ENCODE peak calls at places on chromosomes 4 and X, in six cellular contexts. H, Y, X, P, V and C are unnamed samples.

GRCh38 chr4:173794662-173795061 is 264.6 kb upstream of the HAND2 start:
- DNase-seq in P (peak), Y (no peak), X (no peak), V (peak), H (peak), C (peak)

GRCh38 chr4:147480891-147481576 is at the start of gene EDNRA:
- DNase-seq in P (peak), Y (no peak), V (peak), X (no peak), H (peak), C (peak)

GRCh38 chr4:2651998-2652397 is 104.1 kb downstream of the TNIP2 start:
- DNase-seq in P (no peak), X (no peak), H (no peak), V (no peak), Y (no peak), C (no peak)

GRCh38 chrX:38806054-38806389 is 4.8 kb downstream of the MID1IP1 start:
- DNase-seq in Y (peak), V (no peak), H (no peak), X (no peak), P (peak), C (no peak)

GRCh38 chr4:67926485-67926884 is 36.8 kb downstream of the TMPRSS11A start:
- DNase-seq in X (no peak), V (no peak), Y (no peak), P (no peak), H (no peak), C (no peak)

GRCh38 chrX:12802741-12803140 is 11.5 kb downstream of the PRPS2 start:
- DNase-seq in H (no peak), X (no peak), Y (no peak), P (no peak), V (peak), C (peak)

GRCh38 chr4:25113915-25114904 is 46.0 kb downstream of the SEPSECS start:
- DNase-seq in P (peak), V (peak), H (peak), Y (no peak), X (no peak), C (peak)

GRCh38 chr4:87108142-87108546 is 112.3 kb downstream of the KLHL8 start:
- DNase-seq in H (peak), P (peak), Y (peak), V (peak), X (no peak), C (peak)

GRCh38 chrX:17375631-17376380 is 806 bp downstream of the NHS start:
- DNase-seq in X (no peak), H (peak), Y (peak), P (peak), V (peak), C (peak)

GRCh38 chr4:38857354-38858096 is 908 bp upstream of the TLR6 start:
- DNase-seq in H (peak), Y (peak), V (peak), P (peak), X (no peak), C (peak)

GRCh38 chrX:97563531-97564133 is 679.9 kb downstream of the RPA4 start:
- DNase-seq in H (peak), V (peak), X (peak), P (peak), Y (peak), C (peak)

GRCh38 chr4:1621996-1622637 is 62.0 kb downstream of the FAM53A start:
- DNase-seq in P (no peak), V (no peak), H (no peak), Y (no peak), X (no peak), C (no peak)

GRCh38 chr4:47075241-47075640 is 43.9 kb downstream of the GABRB1 start:
- DNase-seq in V (peak), Y (no peak), H (no peak), X (no peak), P (peak), C (peak)

GRCh38 chr4:24613474-24613873 is 29.1 kb upstream of the DHX15 start:
- DNase-seq in Y (no peak), H (no peak), P (no peak), V (no peak), X (no peak), C (no peak)

GRCh38 chr4:73208376-73208775 is 50.2 kb downstream of the ANKRD17 start:
- DNase-seq in H (peak), P (peak), V (peak), Y (no peak), X (no peak), C (peak)

GRCh38 chr4:68021185-68021584 is 57.9 kb upstream of the TMPRSS11A start:
- DNase-seq in X (no peak), H (no peak), V (no peak), P (no peak), Y (no peak), C (peak)

GRCh38 chr4:69713593-69713992 is 46.8 kb downstream of the SULT1B1 start:
- DNase-seq in X (no peak), P (peak), V (peak), Y (peak), H (peak), C (no peak)

GRCh38 chr4:89021678-89022077 is 35.3 kb downstream of the FAM13A start:
- DNase-seq in Y (no peak), H (no peak), X (no peak), P (peak), V (no peak), C (no peak)

GRCh38 chrX:118346258-118347094 is 570 bp downstream of the WDR44 start:
- DNase-seq in X (peak), P (peak), H (no peak), Y (peak), V (no peak), C (peak)

GRCh38 chrX:41605144-41605543 is 83.6 kb upstream of the GPR34 start:
- DNase-seq in X (no peak), Y (no peak), V (no peak), P (peak), H (no peak), C (no peak)

GRCh38 chr4:26836539-26836938 is 24.1 kb upstream of the STIM2 start:
- DNase-seq in X (no peak), Y (no peak), H (no peak), V (no peak), P (no peak), C (no peak)

GRCh38 chr4:159608434-159608833 is 505.6 kb downstream of the RAPGEF2 start:
- DNase-seq in V (peak), P (no peak), X (no peak), H (peak), Y (no peak), C (peak)

GRCh38 chrX:15157624-15158023 is 112.3 kb downstream of the ASB9 start:
- DNase-seq in X (no peak), V (no peak), H (no peak), Y (no peak), P (no peak), C (no peak)

GRCh38 chrX:12206413-12206812 is 68.1 kb downstream of the FRMPD4 start:
- DNase-seq in Y (no peak), P (no peak), X (no peak), V (no peak), H (no peak), C (no peak)

GRCh38 chrX:131830400-131831184 is 192.5 kb upstream of the STK26 start:
- DNase-seq in Y (peak), X (peak), P (peak), V (peak), H (peak), C (peak)

GRCh38 chrX:16882702-16883486 is 12.7 kb upstream of the RBBP7 start:
- DNase-seq in V (peak), P (peak), X (peak), H (peak), Y (peak), C (peak)

GRCh38 chr4:126851391-126851790 is 781.4 kb upstream of the INTU start:
- DNase-seq in X (no peak), V (peak), P (peak), H (peak), Y (no peak), C (peak)

GRCh38 chrX:108359811-108360602 is 78.2 kb downstream of the COL4A6 start:
- DNase-seq in X (no peak), H (peak), Y (no peak), P (peak), V (peak), C (no peak)

GRCh38 chrX:46953597-46953996 is 41.4 kb downstream of the JADE3 start:
- DNase-seq in X (no peak), P (peak), V (peak), Y (no peak), H (peak), C (peak)

GRCh38 chr4:26420903-26421302 is 69.4 kb downstream of the CCKAR start:
- DNase-seq in P (no peak), Y (no peak), X (no peak), V (peak), H (no peak), C (peak)

GRCh38 chr4:86496094-86497060 is 97.7 kb upstream of the PTPN13 start:
- DNase-seq in V (peak), Y (no peak), X (peak), H (peak), P (peak), C (peak)

GRCh38 chr4:13888112-13888511 is 260.6 kb upstream of the BOD1L1 start:
- DNase-seq in H (peak), P (peak), X (no peak), Y (no peak), V (peak), C (peak)

GRCh38 chrX:9189286-9189685 is 155.4 kb upstream of the FAM9B start:
- DNase-seq in X (no peak), Y (no peak), V (no peak), H (no peak), P (no peak), C (no peak)

GRCh38 chr4:7394681-7395451 is 39.9 kb downstream of the PSAPL1 start:
- DNase-seq in V (no peak), X (no peak), H (no peak), P (no peak), Y (no peak), C (no peak)

GRCh38 chr4:98642991-98643426 is 15.4 kb downstream of the TSPAN5 start:
- DNase-seq in V (peak), Y (no peak), P (peak), X (no peak), H (no peak), C (peak)

DNA sequence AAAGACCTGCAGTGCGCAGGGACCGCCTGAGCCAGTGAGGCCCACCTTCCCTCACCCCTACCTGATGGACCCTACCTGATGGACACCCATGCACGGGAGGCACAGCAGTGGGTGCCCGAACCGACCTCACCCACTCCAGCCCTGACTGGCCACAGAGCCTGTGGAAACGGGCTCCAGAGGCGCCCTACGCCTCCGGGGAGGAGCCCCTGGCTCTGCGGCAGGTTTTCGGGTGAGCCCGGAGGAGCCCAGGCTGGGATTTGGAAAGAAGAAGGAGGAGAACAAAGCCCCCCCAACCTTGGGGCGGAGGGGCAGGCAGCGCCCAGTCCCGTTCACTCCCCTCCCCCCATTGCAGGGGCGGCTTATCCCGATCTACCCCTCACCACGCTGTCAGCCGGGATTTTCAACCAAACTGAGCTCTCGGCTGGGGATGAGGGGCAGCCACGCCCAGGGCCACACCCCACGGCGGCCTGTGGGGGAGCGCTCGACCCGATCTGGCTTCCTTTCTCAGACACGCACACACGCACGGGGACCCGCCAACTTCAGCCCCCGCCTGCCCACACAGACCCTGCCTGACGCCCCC is 675 bp downstream of the L1CAM start:
- DNase-seq in V (no peak), P (no peak), Y (no peak), H (no peak), X (no peak), C (no peak)
- H3K4me3 ChIP-seq in V (no peak), P (peak), Y (peak), H (no peak), X (no peak), C (no peak)

GRCh38 chr4:182604953-182605352 is 312.2 kb downstream of the DCTD start:
- DNase-seq in H (peak), V (peak), Y (no peak), P (no peak), X (no peak), C (peak)
- TF ChIP-seq CTCF in H (no peak), V (no peak), Y (no peak), P (no peak), X (no peak), C (no peak)

GRCh38 chr4:42865572-42866189 is 26.8 kb upstream of the GRXCR1 start:
- DNase-seq in P (peak), Y (peak), V (peak), H (peak), X (peak), C (peak)
- H3K4me3 ChIP-seq in P (no peak), Y (no peak), V (no peak), H (no peak), X (no peak), C (no peak)

GRCh38 chr4:16505726-16506125 is 279.5 kb upstream of the TAPT1 start:
- DNase-seq in H (peak), X (no peak), P (peak), Y (no peak), V (peak), C (no peak)

GRCh38 chr4:16513876-16514275 is 287.6 kb upstream of the TAPT1 start:
- DNase-seq in P (no peak), H (no peak), X (no peak), V (peak), Y (no peak), C (no peak)

DNA sequence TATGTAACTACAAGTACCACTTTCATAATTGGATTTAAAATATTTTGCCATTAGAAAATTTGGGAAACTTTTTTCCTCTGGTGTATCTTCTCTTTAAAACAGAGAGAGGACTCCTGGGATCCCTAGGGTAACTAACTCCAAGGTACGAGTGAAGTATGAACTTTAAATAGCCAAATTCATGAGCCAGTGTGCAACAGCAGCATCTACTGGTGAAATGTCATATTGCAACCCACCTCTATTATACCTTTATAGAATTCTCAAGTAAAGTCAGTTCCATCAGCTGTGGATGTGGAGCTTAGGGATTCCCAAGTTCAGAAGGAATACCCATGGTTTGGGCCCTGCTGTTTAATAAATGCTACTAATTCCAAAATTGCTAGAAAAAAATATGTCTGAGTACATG is 282.7 kb upstream of the TAPT1 start:
- DNase-seq in V (peak), H (no peak), X (no peak), Y (no peak), P (peak), C (no peak)
- TF ChIP-seq CTCF in V (peak), H (peak), X (no peak), Y (no peak), P (peak), C (peak)

GRCh38 chrX:153829799-153830631 is at the start of gene PDZD4:
- DNase-seq in X (no peak), V (no peak), H (no peak), Y (no peak), P (no peak), C (no peak)
- H3K4me3 ChIP-seq in X (peak), V (no peak), H (no peak), Y (peak), P (peak), C (no peak)

DNA sequence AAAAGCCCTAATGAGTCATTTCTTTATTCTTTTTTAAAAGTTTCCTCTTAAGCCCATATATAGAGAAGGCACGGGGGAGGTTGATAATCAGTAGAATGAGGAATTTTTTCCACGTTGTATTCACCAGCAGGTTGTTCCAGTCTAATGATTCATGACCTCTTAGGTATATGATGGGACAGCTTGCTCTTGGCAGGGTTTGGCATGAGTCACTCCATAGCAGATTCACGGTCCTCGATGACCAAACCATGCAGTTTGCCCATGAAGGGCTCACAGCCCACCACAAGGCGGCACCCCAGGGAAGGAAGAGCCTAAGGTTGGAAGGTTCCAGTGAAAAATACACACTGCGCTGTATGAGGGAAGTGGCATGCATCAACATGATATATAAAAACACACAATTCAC is 623.8 kb upstream of the DIPK2B start:
- DNase-seq in X (peak), V (peak), P (peak), Y (peak), H (peak), C (peak)
- TF ChIP-seq CTCF in X (no peak), V (peak), P (peak), Y (peak), H (peak), C (peak)

GRCh38 chr4:78320353-78320935 is 231.1 kb upstream of the ANXA3 start:
- DNase-seq in H (no peak), V (peak), P (no peak), Y (no peak), X (no peak), C (peak)

GRCh38 chr4:78323439-78323838 is 228.1 kb upstream of the ANXA3 start:
- DNase-seq in V (no peak), P (no peak), Y (no peak), H (no peak), X (no peak), C (no peak)

GRCh38 chr4:78325244-78326187 is 226.1 kb upstream of the ANXA3 start:
- DNase-seq in X (no peak), Y (no peak), H (no peak), P (peak), V (no peak), C (no peak)

GRCh38 chr4:78324625-78325024 is 226.9 kb upstream of the ANXA3 start:
- DNase-seq in H (no peak), V (no peak), X (no peak), Y (no peak), P (no peak), C (no peak)

GRCh38 chr4:78322032-78322431 is 229.5 kb upstream of the ANXA3 start:
- DNase-seq in P (no peak), H (no peak), V (no peak), Y (no peak), X (no peak), C (no peak)
- H3K4me3 ChIP-seq in P (no peak), H (no peak), V (no peak), Y (no peak), X (no peak), C (no peak)

GRCh38 chrX:153924149-153924861 is 1.8 kb downstream of the ARHGAP4 start:
- DNase-seq in H (peak), Y (peak), P (peak), X (peak), V (peak), C (peak)

GRCh38 chrX:153921511-153922285 is 4.4 kb downstream of the ARHGAP4 start:
- DNase-seq in X (no peak), Y (no peak), V (no peak), H (no peak), P (peak), C (no peak)

GRCh38 chrX:153921070-153921469 is 5.0 kb downstream of the ARHGAP4 start:
- DNase-seq in P (no peak), H (no peak), V (no peak), X (no peak), Y (no peak), C (no peak)

GRCh38 chrX:153922286-153922573 is 3.8 kb downstream of the ARHGAP4 start:
- DNase-seq in V (no peak), P (no peak), Y (no peak), H (no peak), X (no peak), C (no peak)

GRCh38 chrX:153922932-153923857 is 2.9 kb downstream of the ARHGAP4 start:
- DNase-seq in V (peak), P (peak), H (peak), Y (peak), X (no peak), C (peak)
- TF ChIP-seq CTCF in V (peak), P (peak), H (peak), Y (peak), X (no peak), C (peak)

DNA sequence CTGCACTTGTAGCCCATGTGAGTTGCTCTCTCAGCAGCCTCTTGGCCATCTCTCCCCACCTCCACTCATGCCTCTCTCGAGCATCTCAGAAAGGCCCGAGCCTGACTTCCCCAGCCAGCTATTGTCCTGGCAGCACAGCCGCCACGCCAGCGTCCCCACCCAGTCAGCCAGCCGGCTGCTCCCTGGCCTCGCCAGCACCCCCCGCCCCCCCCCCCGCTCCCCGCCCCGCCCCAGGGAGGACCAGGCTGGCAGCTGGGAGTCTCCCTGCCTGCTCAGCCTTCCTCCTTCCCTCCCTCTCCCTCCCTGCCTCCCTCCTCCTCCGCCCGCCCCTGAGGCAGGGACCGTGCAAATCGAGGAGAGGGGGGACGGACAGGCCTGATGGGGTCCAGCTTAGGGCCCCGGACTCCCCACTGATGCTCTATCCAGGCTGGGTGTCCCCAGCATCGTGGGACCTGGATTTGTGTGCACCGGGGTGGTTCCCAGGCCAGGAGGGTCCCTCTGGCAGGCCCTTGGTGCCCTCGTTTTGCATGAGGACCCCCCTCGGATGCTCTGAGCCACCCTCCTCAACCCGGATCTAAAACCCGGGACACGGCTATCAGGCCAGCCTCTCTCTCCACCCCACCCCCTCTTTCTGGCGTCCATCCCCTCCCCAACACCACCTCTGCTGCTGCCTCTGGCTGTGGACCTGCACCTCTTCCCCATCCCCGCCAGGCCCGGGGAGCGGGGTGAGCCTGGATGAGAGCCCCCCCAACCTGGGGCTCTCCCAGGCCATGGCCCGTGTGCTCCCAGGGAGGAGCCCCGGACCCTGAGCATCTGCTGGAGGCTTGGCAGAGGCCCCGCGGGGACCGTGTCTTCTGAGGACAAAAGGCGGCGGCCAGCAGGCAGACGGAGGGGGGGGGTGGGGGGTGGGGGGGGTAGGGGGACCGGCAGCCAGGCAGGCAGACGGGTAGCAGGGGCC is at the start of gene GPR173:
- DNase-seq in V (peak), Y (peak), X (no peak), H (peak), P (peak), C (peak)
- H3K4me3 ChIP-seq in V (peak), Y (peak), X (no peak), H (peak), P (peak), C (peak)